ENCODE peak calls at places on chromosome 3, in nine cellular contexts. O is ovary, B is tibial nerve, V is Peyer's patch, X is IMR-90, R is breast epithelium, N is A549, A is H1, H is HCT116. F is an unnamed sample. For H3K4me1, the result is how much of the 10 kb centered on the place peaks cover.

GRCh38 chr3:98799479-98799878 is 36.3 kb downstream of the ST3GAL6 start:
- DNase-seq in O (no peak), B (no peak), V (no peak), X (no peak), R (no peak), N (no peak), A (no peak), H (no peak), F (no peak)

GRCh38 chr3:150216041-150216811 is 191.9 kb upstream of the TSC22D2 start:
- DNase-seq in O (peak), B (peak), V (no peak), X (peak), R (no peak), N (no peak), A (no peak), H (no peak), F (no peak)

GRCh38 chr3:138378331-138378730 is 30.0 kb downstream of the MRAS start:
- DNase-seq in O (no peak), B (no peak), V (no peak), X (no peak), R (no peak), N (no peak), A (no peak), H (no peak), F (no peak)

GRCh38 chr3:127671523-127672428 is 976 bp upstream of the ABTB1 start:
- DNase-seq in O (peak), B (no peak), V (peak), X (no peak), R (no peak), N (no peak), A (peak), H (no peak), F (peak)

GRCh38 chr3:126018995-126019394 is 50.0 kb downstream of the ROPN1B start:
- DNase-seq in O (no peak), B (no peak), V (no peak), X (no peak), R (no peak), N (no peak), A (no peak), H (no peak), F (no peak)

GRCh38 chr3:55206000-55206399 is 278.1 kb upstream of the LRTM1 start:
- DNase-seq in O (no peak), B (no peak), V (no peak), X (peak), R (no peak), N (no peak), A (no peak), H (no peak), F (no peak)

GRCh38 chr3:33433843-33434242 is 6.4 kb downstream of the UBP1 start:
- DNase-seq in O (no peak), B (no peak), V (no peak), X (peak), R (no peak), N (no peak), A (no peak), H (no peak), F (no peak)

GRCh38 chr3:25021816-25022215 is 406.2 kb upstream of the RARB start:
- DNase-seq in O (no peak), B (no peak), V (no peak), X (peak), R (no peak), N (peak), A (no peak), H (no peak), F (no peak)

GRCh38 chr3:77491961-77492360 is 452.1 kb downstream of the ROBO2 start:
- DNase-seq in O (no peak), B (no peak), V (no peak), X (no peak), R (no peak), N (no peak), A (no peak), H (no peak), F (no peak)

GRCh38 chr3:198079771-198080520 is 119.9 kb downstream of the LMLN start:
- DNase-seq in O (no peak), B (no peak), V (peak), X (peak), R (no peak), N (peak), A (no peak), H (peak), F (no peak)

GRCh38 chr3:58484049-58484721 is 7.7 kb upstream of the KCTD6 start:
- DNase-seq in O (no peak), B (no peak), V (no peak), X (no peak), R (no peak), N (no peak), A (no peak), H (no peak), F (no peak)

GRCh38 chr3:28860307-28860706 is 420.6 kb upstream of the RBMS3 start:
- DNase-seq in O (no peak), B (peak), V (no peak), X (no peak), R (peak), N (no peak), A (no peak), H (no peak), F (peak)

GRCh38 chr3:175260145-175260794 is 401.1 kb downstream of the NAALADL2 start:
- DNase-seq in O (no peak), B (no peak), V (no peak), X (peak), R (no peak), N (no peak), A (no peak), H (no peak), F (no peak)

GRCh38 chr3:61563614-61564404 is 2.4 kb downstream of the PTPRG start:
- DNase-seq in O (peak), B (peak), V (no peak), X (no peak), R (no peak), N (no peak), A (peak), H (no peak), F (no peak)

GRCh38 chr3:46619845-46620778 is 7.8 kb downstream of the FAM240A start:
- DNase-seq in O (no peak), B (no peak), V (no peak), X (no peak), R (no peak), N (no peak), A (peak), H (no peak), F (no peak)

GRCh38 chr3:159865042-159865579 is 123.5 kb upstream of the IL12A start:
- DNase-seq in O (no peak), B (no peak), V (no peak), X (peak), R (no peak), N (peak), A (no peak), H (no peak), F (no peak)

GRCh38 chr3:176951144-176951543 is 246.1 kb downstream of the TBL1XR1 start:
- DNase-seq in O (no peak), B (no peak), V (no peak), X (no peak), R (no peak), N (no peak), A (no peak), H (no peak), F (no peak)

GRCh38 chr3:71371282-71371681 is 212.2 kb downstream of the FOXP1 start:
- DNase-seq in O (no peak), B (no peak), V (no peak), X (no peak), R (no peak), N (no peak), A (no peak), H (no peak), F (no peak)

GRCh38 chr3:158532099-158532734 is 38.8 kb upstream of the MLF1 start:
- DNase-seq in O (no peak), B (peak), V (no peak), X (peak), R (no peak), N (peak), A (no peak), H (peak), F (no peak)

GRCh38 chr3:31361391-31362273 is 171.1 kb upstream of the STT3B start:
- DNase-seq in O (no peak), B (no peak), V (no peak), X (peak), R (no peak), N (no peak), A (no peak), H (peak), F (no peak)

GRCh38 chr3:98584563-98584962 is 8.8 kb downstream of the CPOX start:
- DNase-seq in O (no peak), B (no peak), V (no peak), X (no peak), R (no peak), N (no peak), A (no peak), H (no peak), F (no peak)

GRCh38 chr3:112092439-112093179 is 6.4 kb downstream of the C3orf52 start:
- DNase-seq in O (no peak), B (peak), V (no peak), X (peak), R (no peak), N (no peak), A (no peak), H (no peak), F (no peak)

GRCh38 chr3:12753275-12754028 is 5.6 kb downstream of the TMEM40 start:
- DNase-seq in O (no peak), B (no peak), V (no peak), X (no peak), R (no peak), N (peak), A (no peak), H (peak), F (no peak)

GRCh38 chr3:129402616-129403015 is 25.8 kb downstream of the EFCAB12 start:
- DNase-seq in O (no peak), B (no peak), V (no peak), X (no peak), R (no peak), N (no peak), A (no peak), H (no peak), F (no peak)

GRCh38 chr3:129402210-129402609 is 26.2 kb downstream of the EFCAB12 start:
- DNase-seq in O (no peak), B (no peak), V (no peak), X (no peak), R (no peak), N (no peak), A (no peak), H (no peak), F (no peak)

GRCh38 chr3:129399895-129400357 is 28.5 kb downstream of the EFCAB12 start:
- DNase-seq in O (no peak), B (peak), V (no peak), X (no peak), R (no peak), N (peak), A (no peak), H (peak), F (no peak)

GRCh38 chr3:129398803-129399144 is 29.7 kb downstream of the EFCAB12 start:
- DNase-seq in O (peak), B (no peak), V (peak), X (peak), R (no peak), N (no peak), A (no peak), H (no peak), F (no peak)

GRCh38 chr3:129399145-129399894 is 29.1 kb downstream of the EFCAB12 start:
- DNase-seq in O (peak), B (peak), V (peak), X (peak), R (peak), N (peak), A (peak), H (peak), F (peak)
- H3K4me1 ChIP-seq in O (under half), B (under half), V (under half), X (under half), R (under half), N (under half), A (under half), H (under half), F (under half)

GRCh38 chr3:49700453-49701128 is 11.2 kb downstream of the RNF123 start:
- DNase-seq in O (no peak), B (no peak), V (no peak), X (no peak), R (no peak), N (no peak), A (peak), H (no peak), F (no peak)

GRCh38 chr3:49702672-49703071 is 13.3 kb downstream of the RNF123 start:
- DNase-seq in O (no peak), B (no peak), V (no peak), X (no peak), R (no peak), N (no peak), A (no peak), H (no peak), F (no peak)

GRCh38 chr3:49700014-49700413 is 10.7 kb downstream of the RNF123 start:
- DNase-seq in O (no peak), B (no peak), V (no peak), X (no peak), R (no peak), N (no peak), A (no peak), H (no peak), F (no peak)

GRCh38 chr3:49703443-49703927 is 14.1 kb downstream of the RNF123 start:
- DNase-seq in O (peak), B (peak), V (peak), X (peak), R (no peak), N (peak), A (peak), H (peak), F (peak)

DNA sequence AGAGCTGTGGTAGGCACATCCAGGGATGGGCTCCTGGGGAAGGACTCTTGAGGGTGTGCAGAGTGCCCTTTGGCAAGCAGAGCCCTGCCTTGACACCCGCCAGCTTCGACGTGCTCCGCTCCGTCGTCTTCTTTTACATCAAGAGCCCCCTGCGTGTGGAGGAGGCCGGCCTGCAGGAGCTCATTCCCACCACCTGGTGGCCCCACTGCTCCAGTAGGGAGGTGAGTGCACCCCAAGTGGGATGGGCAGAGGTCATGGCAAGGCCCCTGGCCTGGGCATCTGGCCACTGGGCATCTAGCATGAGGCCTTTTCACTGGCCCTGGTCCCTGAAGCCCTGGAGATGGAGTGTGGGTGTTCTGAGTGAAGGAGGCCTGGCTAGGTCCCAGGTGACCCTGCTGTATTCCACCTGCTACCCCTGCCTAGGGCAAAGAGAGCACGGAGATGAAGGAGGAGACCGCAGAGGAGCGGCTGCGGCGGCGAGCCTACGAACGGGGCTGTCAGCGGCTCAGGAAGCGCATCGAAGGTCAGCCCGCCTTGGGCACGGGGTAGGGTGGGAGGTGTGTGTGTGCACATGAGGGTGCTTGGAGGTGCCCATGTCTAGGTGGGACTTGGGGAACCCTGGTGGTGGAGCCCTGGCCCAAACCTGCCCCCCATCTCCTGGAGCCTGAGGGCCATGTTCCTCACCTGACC is 12.2 kb downstream of the RNF123 start:
- DNase-seq in O (no peak), B (no peak), V (no peak), X (no peak), R (no peak), N (no peak), A (peak), H (no peak), F (no peak)
- TF ChIP-seq POLR2A in O (no peak), B (no peak), V (no peak), X (no peak), R (no peak), N (no peak), A (no peak), H (no peak), F (no peak)

GRCh38 chr3:66405701-66406091 is 95.1 kb downstream of the LRIG1 start:
- DNase-seq in O (no peak), B (no peak), V (no peak), X (peak), R (no peak), N (no peak), A (no peak), H (no peak), F (no peak)

GRCh38 chr3:66408458-66408857 is 92.4 kb downstream of the LRIG1 start:
- DNase-seq in O (no peak), B (no peak), V (no peak), X (no peak), R (no peak), N (no peak), A (no peak), H (no peak), F (no peak)

GRCh38 chr3:66406186-66406585 is 94.6 kb downstream of the LRIG1 start:
- DNase-seq in O (no peak), B (no peak), V (no peak), X (no peak), R (no peak), N (no peak), A (no peak), H (no peak), F (no peak)

GRCh38 chr3:66407281-66408218 is 93.3 kb downstream of the LRIG1 start:
- DNase-seq in O (peak), B (peak), V (peak), X (peak), R (peak), N (peak), A (peak), H (peak), F (peak)

DNA sequence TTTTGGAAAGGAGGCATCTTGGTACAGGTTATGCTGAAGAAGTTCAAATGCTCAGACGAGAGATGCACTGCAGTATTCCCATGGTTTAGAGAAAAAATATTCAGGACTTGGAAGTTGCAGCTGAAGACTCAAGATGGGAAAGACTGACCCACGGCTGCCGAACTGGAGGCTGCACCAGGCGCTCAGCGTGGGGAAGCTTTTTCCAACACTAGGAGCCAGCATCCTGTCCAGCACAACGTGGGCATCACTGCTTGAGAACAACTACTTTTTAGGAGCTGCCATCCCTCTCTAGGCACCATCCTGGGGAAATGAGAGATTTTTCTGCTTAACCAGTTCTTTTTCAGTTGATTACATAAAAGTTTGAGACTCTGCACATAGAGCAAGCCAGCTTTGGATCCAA is 94.0 kb downstream of the LRIG1 start:
- DNase-seq in O (no peak), B (no peak), V (no peak), X (no peak), R (no peak), N (no peak), A (no peak), H (no peak), F (peak)
- H3K4me1 ChIP-seq in O (under half), B (under half), V (under half), X (under half), R (under half), N (under half), A (under half), H (under half), F (under half)

GRCh38 chr3:10303785-10304184 is 11.0 kb upstream of the GHRL start:
- DNase-seq in O (no peak), B (no peak), V (no peak), X (no peak), R (no peak), N (no peak), A (no peak), H (no peak), F (no peak)
- TF ChIP-seq POLR2A in O (no peak), B (no peak), V (no peak), X (no peak), R (no peak), N (no peak), A (no peak), H (no peak), F (no peak)

GRCh38 chr3:16841354-16841753 is 43.4 kb upstream of the PLCL2 start:
- DNase-seq in O (no peak), B (no peak), V (no peak), X (no peak), R (no peak), N (no peak), A (no peak), H (no peak), F (no peak)
- H3K4me1 ChIP-seq in O (under half), B (under half), V (under half), X (under half), R (under half), N (under half), A (under half), H (under half), F (under half)

GRCh38 chr3:152197937-152198336 is 70.8 kb upstream of the MBNL1 start:
- DNase-seq in O (no peak), B (no peak), V (no peak), X (no peak), R (no peak), N (no peak), A (no peak), H (no peak), F (no peak)
- TF ChIP-seq POLR2A in O (no peak), B (no peak), V (no peak), X (no peak), R (no peak), N (no peak), A (no peak), H (no peak), F (no peak)

DNA sequence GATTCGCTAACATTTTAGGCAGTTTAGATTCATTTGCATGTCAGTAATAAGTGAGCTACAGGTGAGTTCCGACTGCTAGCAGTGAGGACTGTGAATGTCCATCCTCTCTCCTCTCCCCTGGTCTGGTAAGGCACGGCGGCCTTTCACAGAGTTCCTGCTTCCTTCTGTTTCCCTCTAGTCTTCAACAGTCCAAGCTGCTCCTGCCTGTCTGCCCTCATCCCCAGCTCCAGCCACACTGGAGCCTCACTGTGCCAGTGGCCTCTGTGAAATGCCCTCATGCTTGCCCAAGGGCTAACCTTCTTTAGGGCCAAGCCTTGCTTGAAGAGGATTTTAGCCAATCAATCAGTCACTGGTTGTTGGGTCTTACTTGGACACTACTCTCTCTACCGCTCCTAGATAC is 145.8 kb upstream of the BHLHE40 start:
- DNase-seq in O (no peak), B (no peak), V (no peak), X (no peak), R (no peak), N (no peak), A (no peak), H (no peak), F (no peak)
- H3K4me1 ChIP-seq in O (under half), B (under half), V (under half), X (under half), R (under half), N (under half), A (under half), H (under half), F (under half)